ENCODE peak calls at places on chromosomes 12 and 14, in four cellular contexts. D, G, J and K are unnamed samples.

GRCh38 chr12:76270657-76271358 is 77.4 kb downstream of the BBS10 start:
- DNase-seq in D (peak), G (no peak), J (no peak), K (no peak)

GRCh38 chr14:103284574-103285467 is 49.2 kb upstream of the EIF5 start:
- DNase-seq in D (peak), G (peak), J (no peak), K (no peak)

GRCh38 chr14:98633380-98633779 is 638.6 kb downstream of the BCL11B start:
- DNase-seq in D (no peak), G (no peak), J (no peak), K (no peak)

GRCh38 chr12:12922191-12922616 is 29.8 kb downstream of the GPRC5D start:
- DNase-seq in D (peak), G (no peak), J (no peak), K (no peak)

GRCh38 chr12:48812389-48812788 is 5.9 kb upstream of the CACNB3 start:
- DNase-seq in D (peak), G (no peak), J (no peak), K (no peak)

GRCh38 chr12:2764398-2764797 is 30.4 kb upstream of the FKBP4 start:
- DNase-seq in D (no peak), G (no peak), J (no peak), K (no peak)

GRCh38 chr14:31159682-31160296 is 47.8 kb downstream of the HECTD1 start:
- DNase-seq in D (peak), G (no peak), J (no peak), K (no peak)

GRCh38 chr12:143964-144649 is 69.8 kb downstream of the SLC6A12 start:
- DNase-seq in D (no peak), G (no peak), J (no peak), K (no peak)

GRCh38 chr14:64979336-64980074 is 7.2 kb upstream of the FNTB start:
- DNase-seq in D (no peak), G (no peak), J (no peak), K (no peak)

GRCh38 chr14:36942522-36943245 is 229.7 kb downstream of the SLC25A21 start:
- DNase-seq in D (peak), G (no peak), J (no peak), K (no peak)

GRCh38 chr12:38921025-38921677 is 15.8 kb upstream of the CPNE8 start:
- DNase-seq in D (peak), G (peak), J (peak), K (peak)

GRCh38 chr12:120368789-120369475 is at the start of gene MSI1:
- DNase-seq in D (no peak), G (no peak), J (no peak), K (no peak)

GRCh38 chr12:120367924-120368788 is 808 bp downstream of the MSI1 start:
- DNase-seq in D (no peak), G (no peak), J (no peak), K (peak)

GRCh38 chr12:120369476-120370342 is 745 bp upstream of the MSI1 start:
- DNase-seq in D (no peak), G (no peak), J (no peak), K (peak)

GRCh38 chr12:120373683-120374082 is 4.7 kb upstream of the MSI1 start:
- DNase-seq in D (no peak), G (no peak), J (no peak), K (no peak)

GRCh38 chr12:120370343-120371243 is 1.6 kb upstream of the MSI1 start:
- DNase-seq in D (no peak), G (no peak), J (no peak), K (no peak)
- H2BK12ac ChIP-seq in D (no peak), G (no peak), J (no peak), K (no peak)

GRCh38 chr12:108731866-108732461 is 646 bp upstream of the CORO1C start:
- DNase-seq in D (peak), G (peak), J (peak), K (peak)

GRCh38 chr12:108730337-108731104 is 797 bp downstream of the CORO1C start:
- DNase-seq in D (peak), G (peak), J (peak), K (peak)

GRCh38 chr12:108732489-108732888 is 1.2 kb upstream of the CORO1C start:
- DNase-seq in D (no peak), G (no peak), J (no peak), K (no peak)

GRCh38 chr12:108729612-108730336 is 1.5 kb downstream of the CORO1C start:
- DNase-seq in D (peak), G (no peak), J (peak), K (peak)

DNA sequence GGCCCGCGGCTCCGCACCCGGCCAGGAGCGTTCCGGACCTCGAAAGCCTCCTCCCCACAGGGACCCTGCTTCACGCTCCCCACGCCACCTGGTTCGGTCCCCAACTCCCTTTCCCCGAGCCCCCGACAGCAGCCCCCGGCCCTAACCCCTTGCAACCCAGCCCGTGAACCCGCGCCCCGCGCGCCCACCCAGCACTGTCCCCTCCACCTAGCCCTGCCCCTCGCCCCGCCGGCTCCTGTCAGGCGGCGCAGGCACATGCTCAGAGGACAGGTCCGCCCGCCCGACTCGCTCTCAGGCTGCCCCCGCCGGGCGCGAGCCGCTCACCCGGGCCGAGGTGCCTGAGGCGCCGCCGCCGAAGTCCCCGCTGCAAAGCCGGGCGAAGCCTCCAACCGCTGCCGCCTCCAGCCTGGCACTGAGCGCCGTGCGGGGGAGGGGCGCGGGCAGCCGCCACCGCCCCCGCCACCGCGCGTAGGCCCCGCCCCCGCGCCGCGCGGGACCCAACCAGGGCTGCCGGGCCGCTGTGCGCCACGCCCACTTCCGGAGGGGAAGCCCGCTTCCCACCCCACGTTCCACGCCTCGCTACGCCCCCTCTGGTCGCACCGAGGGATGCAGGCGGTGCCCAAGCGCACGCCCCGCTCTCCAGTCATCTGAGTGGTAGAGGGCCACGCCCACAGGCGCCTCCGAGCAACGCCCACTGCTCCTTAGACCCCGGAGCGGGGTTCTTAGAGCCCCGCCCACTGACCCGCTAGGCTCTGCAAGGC is at the start of gene CORO1C:
- DNase-seq in D (peak), G (peak), J (peak), K (peak)
- H3K14ac ChIP-seq in D (peak), G (peak), J (peak), K (peak)

DNA sequence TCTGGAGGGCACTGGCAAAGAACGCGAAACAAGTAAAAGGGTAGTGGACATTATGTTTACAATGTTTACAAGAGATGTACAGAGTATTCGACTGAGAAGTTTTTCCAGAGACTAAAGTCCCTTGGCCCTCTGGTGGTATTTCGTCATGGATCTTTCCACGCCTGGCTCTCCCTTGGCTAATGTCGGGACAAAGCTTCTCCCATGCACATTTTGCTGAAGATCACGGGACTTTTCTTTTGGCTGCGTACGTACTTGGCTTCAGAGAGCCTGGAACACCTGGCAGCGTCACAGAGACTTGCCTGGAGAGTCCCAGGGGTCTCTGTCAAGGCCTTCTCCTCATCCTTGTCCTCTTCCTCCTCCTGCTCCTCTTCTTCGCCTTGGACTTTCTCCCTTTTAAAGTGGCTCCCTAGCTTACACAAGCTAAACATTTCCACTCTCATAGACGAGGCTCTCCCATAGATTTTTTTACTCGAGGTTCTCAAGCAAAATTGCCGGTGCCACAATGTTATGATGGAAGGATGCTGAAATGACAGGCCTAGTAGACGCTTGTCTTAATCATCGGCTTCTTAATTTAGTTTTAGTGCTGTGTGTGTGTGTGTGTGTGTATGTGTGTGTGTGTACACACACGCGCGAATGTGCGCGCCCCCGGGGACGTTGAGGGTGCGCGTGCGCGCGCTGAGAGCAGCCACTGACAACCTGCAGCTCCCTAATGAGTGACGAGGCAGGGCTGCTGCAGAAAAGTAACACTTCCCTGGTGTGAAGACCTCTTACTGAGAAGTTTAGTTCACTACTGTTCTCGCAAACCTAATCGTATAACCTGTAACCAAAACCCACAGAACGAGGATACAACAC is 4.9 kb upstream of the FOXG1 start:
- DNase-seq in D (no peak), G (no peak), J (no peak), K (no peak)
- H2BK12ac ChIP-seq in D (no peak), G (no peak), J (no peak), K (no peak)

GRCh38 chr14:61581340-61581739 is 114.0 kb upstream of the HIF1A start:
- DNase-seq in D (no peak), G (no peak), J (no peak), K (no peak)

GRCh38 chr14:61582815-61583214 is 112.5 kb upstream of the HIF1A start:
- DNase-seq in D (no peak), G (no peak), J (no peak), K (no peak)

GRCh38 chr14:61578745-61579144 is 116.6 kb upstream of the HIF1A start:
- DNase-seq in D (peak), G (no peak), J (no peak), K (no peak)

GRCh38 chr14:61584258-61584657 is 111.1 kb upstream of the HIF1A start:
- DNase-seq in D (peak), G (peak), J (no peak), K (no peak)

GRCh38 chr14:61581955-61582615 is 113.2 kb upstream of the HIF1A start:
- DNase-seq in D (peak), G (no peak), J (no peak), K (no peak)
- H3K14ac ChIP-seq in D (no peak), G (peak), J (no peak), K (no peak)